ENCODE peak calls at places on chromosomes 4 and X, in four cellular contexts. Y is colonic mucosa, A is brain microvascular endothelial cell, Q is tibial nerve. S is an unnamed sample.

GRCh38 chr4:2962614-2963184 is 507 bp downstream of the NOP14 start:
- DNase-seq in Y (peak), A (peak), Q (peak), S (no peak)

GRCh38 chr4:143025111-143025704 is 159.5 kb upstream of the USP38 start:
- DNase-seq in Y (no peak), A (peak), Q (peak), S (peak)

GRCh38 chr4:141207971-141208370 is 12.7 kb upstream of the ZNF330 start:
- DNase-seq in Y (no peak), A (no peak), Q (no peak), S (no peak)

GRCh38 chrX:121858867-121859647 is 811.6 kb downstream of the GLUD2 start:
- DNase-seq in Y (no peak), A (no peak), Q (no peak), S (no peak)

GRCh38 chr4:40309250-40309774 is 25.8 kb upstream of the CHRNA9 start:
- DNase-seq in Y (peak), A (peak), Q (peak), S (peak)

GRCh38 chr4:51943221-51943620 is 76.9 kb downstream of the LRRC66 start:
- DNase-seq in Y (no peak), A (no peak), Q (no peak), S (no peak)

GRCh38 chr4:128974203-128974602 is 119.1 kb downstream of the SCLT1 start:
- DNase-seq in Y (no peak), A (no peak), Q (no peak), S (peak)

GRCh38 chr4:40056722-40057539 is at the start of gene N4BP2:
- DNase-seq in Y (peak), A (peak), Q (peak), S (peak)

GRCh38 chrX:352582-353314 is 34.0 kb downstream of the PPP2R3B start:
- DNase-seq in Y (no peak), A (no peak), Q (no peak), S (no peak)

GRCh38 chrX:123961268-123962005 is at the start of gene STAG2:
- DNase-seq in Y (peak), A (peak), Q (peak), S (peak)

GRCh38 chrX:1649623-1650022 is 34.8 kb downstream of the ASMT start:
- DNase-seq in Y (no peak), A (no peak), Q (no peak), S (no peak)

GRCh38 chrX:46326161-46326560 is 219.1 kb downstream of the ZNF674 start:
- DNase-seq in Y (no peak), A (peak), Q (no peak), S (no peak)

GRCh38 chrX:39642071-39642470 is 455.7 kb downstream of the BCOR start:
- DNase-seq in Y (no peak), A (no peak), Q (no peak), S (no peak)

DNA sequence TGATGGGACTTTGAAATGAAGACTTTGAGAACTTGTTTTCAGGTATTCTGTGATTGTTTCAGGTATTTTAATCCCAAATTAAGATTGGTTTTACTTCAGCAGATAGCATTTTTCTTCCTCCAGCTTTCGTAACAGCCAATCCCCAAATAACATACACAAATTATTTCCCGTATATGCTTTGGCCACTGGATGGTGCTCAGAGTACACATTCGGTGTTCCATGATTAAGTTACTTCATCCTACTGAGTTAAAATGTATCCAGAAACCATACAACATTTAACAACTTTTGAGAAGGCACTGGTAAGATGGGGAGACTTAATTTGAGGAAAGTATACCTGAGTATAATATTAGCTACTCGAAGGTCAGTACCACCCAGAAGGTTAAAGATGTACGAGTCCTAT is 233.4 kb upstream of the FAM47A start:
- DNase-seq in Y (no peak), A (peak), Q (peak), S (peak)
- TF ChIP-seq CTCF in Y (no peak), A (peak), Q (peak), S (peak)

GRCh38 chr4:83114576-83114975 is at the start of gene PLAC8:
- DNase-seq in Y (peak), A (no peak), Q (no peak), S (no peak)

GRCh38 chr4:83113429-83113786 is 1.1 kb downstream of the PLAC8 start:
- DNase-seq in Y (no peak), A (no peak), Q (no peak), S (no peak)

GRCh38 chr4:83112239-83112638 is 2.3 kb downstream of the PLAC8 start:
- DNase-seq in Y (no peak), A (no peak), Q (no peak), S (no peak)

GRCh38 chr4:83110970-83111369 is 3.6 kb downstream of the PLAC8 start:
- DNase-seq in Y (no peak), A (no peak), Q (no peak), S (no peak)

GRCh38 chr4:83112678-83113428 is 1.7 kb downstream of the PLAC8 start:
- DNase-seq in Y (no peak), A (peak), Q (no peak), S (no peak)
- H3K4me3 ChIP-seq in Y (peak), A (no peak), Q (peak), S (no peak)

DNA sequence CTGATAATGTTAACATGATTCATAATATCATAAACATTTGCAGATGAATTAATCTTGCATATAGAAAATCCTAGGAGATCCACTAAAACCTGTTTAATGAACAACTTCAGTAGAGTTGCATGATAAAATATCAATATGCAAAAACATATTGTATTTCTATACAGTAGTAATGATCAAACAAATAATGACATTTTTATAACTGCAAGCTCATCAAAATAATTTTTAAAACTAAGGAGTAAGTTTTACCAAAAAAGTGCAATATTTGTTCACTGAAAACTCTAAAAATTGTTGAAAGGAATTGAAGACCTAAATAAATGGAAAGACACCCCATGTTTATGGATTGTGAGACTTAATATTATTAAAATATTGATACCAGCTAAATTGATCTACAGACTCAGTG is 15.9 kb upstream of the GPRASP2 start:
- DNase-seq in Y (no peak), A (no peak), Q (no peak), S (no peak)
- TF ChIP-seq CTCF in Y (no peak), A (no peak), Q (no peak), S (no peak)

GRCh38 chr4:138445098-138445497 is 202.9 kb upstream of the SLC7A11 start:
- DNase-seq in Y (no peak), A (no peak), Q (no peak), S (no peak)
- H3K4me3 ChIP-seq in Y (no peak), A (no peak), Q (no peak), S (no peak)

GRCh38 chrX:84186603-84187358 is 1.2 kb downstream of the RPS6KA6 start:
- DNase-seq in Y (peak), A (no peak), Q (peak), S (no peak)
- TF ChIP-seq CTCF in Y (no peak), A (no peak), Q (no peak), S (peak)

GRCh38 chrX:17525762-17526555 is 151.0 kb downstream of the NHS start:
- DNase-seq in Y (no peak), A (no peak), Q (no peak), S (no peak)
- H3K4me3 ChIP-seq in Y (no peak), A (no peak), Q (no peak), S (no peak)

GRCh38 chrX:103211012-103211715 is 3.7 kb upstream of the BEX4 start:
- DNase-seq in Y (peak), A (peak), Q (peak), S (peak)
- TF ChIP-seq CTCF in Y (peak), A (peak), Q (peak), S (peak)

GRCh38 chr4:82223715-82224114 is 150.1 kb downstream of the HNRNPD start:
- DNase-seq in Y (peak), A (no peak), Q (peak), S (no peak)

GRCh38 chr4:82215800-82216199 is 158.0 kb downstream of the HNRNPD start:
- DNase-seq in Y (no peak), A (no peak), Q (no peak), S (no peak)

GRCh38 chr4:82216231-82216630 is 157.6 kb downstream of the HNRNPD start:
- DNase-seq in Y (no peak), A (no peak), Q (no peak), S (no peak)

GRCh38 chr4:82217986-82218715 is 155.6 kb downstream of the HNRNPD start:
- DNase-seq in Y (no peak), A (no peak), Q (no peak), S (no peak)

DNA sequence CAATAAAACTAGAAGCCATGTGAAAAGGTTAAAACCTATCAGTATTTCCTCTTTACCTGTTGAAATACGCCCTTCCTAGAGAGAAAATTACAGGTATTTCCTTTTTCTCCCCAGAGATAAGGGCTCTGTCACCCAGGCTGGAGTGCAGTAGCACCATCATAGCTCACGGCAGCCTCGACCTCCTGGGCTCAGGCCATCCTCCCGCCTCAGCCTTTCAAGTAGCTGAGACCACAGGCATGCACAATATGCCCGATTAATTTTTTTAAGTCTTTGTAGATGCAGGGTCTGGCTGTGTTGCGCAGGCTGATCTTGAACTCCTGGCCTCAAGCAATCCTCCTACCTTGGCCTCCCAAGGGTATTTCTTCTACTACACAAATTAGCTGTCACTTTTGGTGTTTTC is 154.4 kb downstream of the HNRNPD start:
- DNase-seq in Y (no peak), A (no peak), Q (no peak), S (no peak)
- H3K4me3 ChIP-seq in Y (no peak), A (no peak), Q (no peak), S (no peak)

S was measured in astrocyte of the cerebellum.